ENCODE peak calls at places on chromosomes 2 and 18, in five cellular contexts. B is cardiac muscle cell, E is HFFc6, F is mesenchymal stem cell, U is ACHN. O is an unnamed sample.

GRCh38 chr2:235939471-235939870 is 228.7 kb downstream of the GBX2 start:
- DNase-seq in E (no peak), F (peak), U (no peak), B (no peak), O (no peak)

GRCh38 chr2:238240761-238241711 is 1.2 kb upstream of the HES6 start:
- DNase-seq in U (peak), B (peak), F (peak), E (no peak), O (no peak)

GRCh38 chr2:73033142-73033765 is 38.3 kb downstream of the SFXN5 start:
- DNase-seq in F (no peak), U (no peak), E (no peak), B (no peak), O (no peak)

GRCh38 chr2:25165992-25166618 is 2.3 kb downstream of the POMC start:
- DNase-seq in F (no peak), E (no peak), B (peak), U (peak), O (no peak)

GRCh38 chr2:13001408-13001807 is 284.7 kb downstream of the TRIB2 start:
- DNase-seq in F (no peak), U (no peak), B (no peak), E (no peak), O (no peak)

GRCh38 chr18:57748770-57749603 is 54.1 kb downstream of the ATP8B1 start:
- DNase-seq in U (peak), E (no peak), B (peak), F (peak), O (peak)

GRCh38 chr2:168700615-168701245 is 101.7 kb upstream of the NOSTRIN start:
- DNase-seq in E (no peak), B (peak), U (no peak), F (no peak), O (no peak)

GRCh38 chr2:156322103-156322671 is 10.3 kb downstream of the NR4A2 start:
- DNase-seq in F (peak), U (no peak), B (no peak), E (no peak), O (no peak)

GRCh38 chr2:100580474-100581264 is 17.9 kb downstream of the PDCL3 start:
- DNase-seq in F (no peak), E (no peak), B (no peak), U (no peak), O (no peak)

GRCh38 chr2:132824716-132825115 is 154.7 kb upstream of the LYPD1 start:
- DNase-seq in B (no peak), U (no peak), F (peak), E (no peak), O (peak)

GRCh38 chr2:179222076-179222475 is 42.6 kb downstream of the SESTD1 start:
- DNase-seq in E (no peak), U (no peak), F (no peak), B (no peak), O (no peak)

GRCh38 chr2:200130762-200131166 is 175.4 kb downstream of the MAIP1 start:
- DNase-seq in E (no peak), B (no peak), U (no peak), F (no peak), O (no peak)

GRCh38 chr2:165868211-165868610 is 74.2 kb upstream of the GALNT3 start:
- DNase-seq in U (no peak), B (peak), E (no peak), F (no peak), O (no peak)

GRCh38 chr2:584863-585823 is 92.1 kb downstream of the TMEM18 start:
- DNase-seq in B (no peak), U (no peak), E (no peak), F (no peak), O (no peak)

GRCh38 chr2:39494784-39495251 is 57.7 kb upstream of the MAP4K3 start:
- DNase-seq in E (peak), F (peak), U (peak), B (peak), O (peak)

GRCh38 chr2:233556756-233557736 is 9.5 kb downstream of the USP40 start:
- DNase-seq in U (peak), B (peak), F (peak), E (peak), O (peak)

GRCh38 chr18:56929861-56930260 is 217.0 kb upstream of the BOD1L2 start:
- DNase-seq in U (no peak), B (no peak), E (no peak), F (no peak), O (no peak)

GRCh38 chr2:10283106-10284062 is 19.3 kb upstream of the HPCAL1 start:
- DNase-seq in F (peak), U (peak), B (peak), E (peak), O (peak)

GRCh38 chr2:231260442-231260841 is 62.0 kb downstream of the ARMC9 start:
- DNase-seq in F (peak), U (no peak), E (no peak), B (peak), O (no peak)

GRCh38 chr2:150421252-150421651 is 66.2 kb downstream of the RND3 start:
- DNase-seq in E (no peak), U (no peak), F (no peak), B (no peak), O (no peak)

GRCh38 chr2:174615951-174616436 is 18.4 kb upstream of the WIPF1 start:
- DNase-seq in F (no peak), U (no peak), B (peak), E (peak), O (no peak)

GRCh38 chr2:212863185-212863588 is 288.2 kb downstream of the IKZF2 start:
- DNase-seq in B (peak), F (peak), U (peak), E (no peak), O (no peak)

GRCh38 chr2:181143790-181144300 is 163.4 kb downstream of the UBE2E3 start:
- DNase-seq in E (no peak), B (no peak), U (no peak), F (no peak), O (no peak)

GRCh38 chr2:201414099-201415023 is 36.9 kb downstream of the TRAK2 start:
- DNase-seq in E (peak), F (peak), B (peak), U (no peak), O (no peak)

GRCh38 chr2:164701565-164701964 is 80.3 kb upstream of the GRB14 start:
- DNase-seq in B (no peak), F (no peak), U (no peak), E (no peak), O (no peak)

GRCh38 chr2:1787799-1788477 is 43.6 kb upstream of the PXDN start:
- DNase-seq in E (no peak), U (no peak), F (no peak), B (no peak), O (no peak)

GRCh38 chr2:239991689-239992314 is 33.3 kb downstream of the NDUFA10 start:
- DNase-seq in U (peak), F (peak), B (peak), E (peak), O (peak)

GRCh38 chr18:76565238-76566173 is 70.5 kb upstream of the ZNF516 start:
- DNase-seq in U (peak), B (peak), F (peak), E (peak), O (peak)

GRCh38 chr2:216426166-216426777 is 14.0 kb downstream of the SMARCAL1 start:
- DNase-seq in U (no peak), B (peak), F (peak), E (peak), O (no peak)

GRCh38 chr2:104240984-104241383 is 612.9 kb upstream of the POU3F3 start:
- DNase-seq in U (no peak), E (no peak), F (no peak), B (no peak), O (no peak)

GRCh38 chr2:23619941-23620340 is 235.0 kb downstream of the KLHL29 start:
- DNase-seq in B (no peak), F (no peak), U (no peak), E (no peak), O (no peak)

GRCh38 chr2:238104071-238104511 is 4.0 kb downstream of the ESPNL start:
- DNase-seq in F (no peak), U (no peak), B (no peak), E (no peak), O (no peak)

O was measured in kidney epithelial cell.